ENCODE peak calls at places on chromosomes 6 and 20, in four cellular contexts. B, Z, N and G are unnamed samples.

GRCh38 chr20:10093087-10093591 is 58.4 kb downstream of the ANKEF1 start:
- DNase-seq in B (no peak), Z (peak), N (peak), G (no peak)

GRCh38 chr6:148520109-148520841 is 177.6 kb downstream of the SASH1 start:
- DNase-seq in B (no peak), Z (no peak), N (no peak), G (no peak)

GRCh38 chr6:52538252-52538905 is 38.5 kb downstream of the TRAM2 start:
- DNase-seq in B (no peak), Z (peak), N (no peak), G (no peak)

GRCh38 chr6:21953831-21954801 is 342.7 kb downstream of the PRL start:
- DNase-seq in B (peak), Z (no peak), N (peak), G (no peak)

GRCh38 chr20:35040646-35041045 is 52.0 kb downstream of the TRPC4AP start:
- DNase-seq in B (no peak), Z (no peak), N (no peak), G (no peak)

GRCh38 chr6:100538086-100538485 is 73.4 kb upstream of the SIM1 start:
- DNase-seq in B (no peak), Z (no peak), N (peak), G (no peak)

GRCh38 chr6:34305982-34306702 is 57.3 kb upstream of the SMIM29 start:
- DNase-seq in B (no peak), Z (no peak), N (peak), G (no peak)

GRCh38 chr6:42193491-42193894 is 1.3 kb downstream of the GUCA1B start:
- DNase-seq in B (no peak), Z (peak), N (no peak), G (no peak)

GRCh38 chr6:159875194-159875593 is 15.6 kb upstream of the MAS1 start:
- DNase-seq in B (no peak), Z (no peak), N (no peak), G (no peak)

GRCh38 chr6:68876792-68877493 is 241.9 kb downstream of the ADGRB3 start:
- DNase-seq in B (no peak), Z (no peak), N (peak), G (no peak)

GRCh38 chr6:87806635-87807034 is 104.6 kb upstream of the AKIRIN2 start:
- DNase-seq in B (no peak), Z (no peak), N (peak), G (no peak)

GRCh38 chr20:10647471-10647870 is 26.3 kb downstream of the JAG1 start:
- DNase-seq in B (no peak), Z (no peak), N (no peak), G (no peak)

GRCh38 chr6:66965227-66965626 is 1258.2 kb upstream of the EYS start:
- DNase-seq in B (no peak), Z (no peak), N (no peak), G (no peak)

GRCh38 chr6:67666177-67666964 is 968.7 kb upstream of the ADGRB3 start:
- DNase-seq in B (no peak), Z (no peak), N (no peak), G (no peak)

GRCh38 chr20:63114006-63114692 is 101.8 kb downstream of the YTHDF1 start:
- DNase-seq in B (no peak), Z (no peak), N (no peak), G (peak)

GRCh38 chr6:40098774-40099173 is 164.5 kb upstream of the MOCS1 start:
- DNase-seq in B (no peak), Z (no peak), N (no peak), G (no peak)

GRCh38 chr6:165766457-165766856 is 103.4 kb upstream of the PDE10A start:
- DNase-seq in B (no peak), Z (no peak), N (peak), G (no peak)

GRCh38 chr6:32047084-32047478 is 8.9 kb downstream of the CYP21A2 start:
- DNase-seq in B (no peak), Z (peak), N (peak), G (peak)

GRCh38 chr6:158328952-158329351 is 16.7 kb downstream of the TULP4 start:
- DNase-seq in B (no peak), Z (no peak), N (no peak), G (no peak)

GRCh38 chr6:9086331-9086730 is 651.0 kb upstream of the SLC35B3 start:
- DNase-seq in B (no peak), Z (no peak), N (no peak), G (no peak)

GRCh38 chr6:87279051-87279595 is 43.3 kb upstream of the SMIM8 start:
- DNase-seq in B (no peak), Z (no peak), N (no peak), G (no peak)

DNA sequence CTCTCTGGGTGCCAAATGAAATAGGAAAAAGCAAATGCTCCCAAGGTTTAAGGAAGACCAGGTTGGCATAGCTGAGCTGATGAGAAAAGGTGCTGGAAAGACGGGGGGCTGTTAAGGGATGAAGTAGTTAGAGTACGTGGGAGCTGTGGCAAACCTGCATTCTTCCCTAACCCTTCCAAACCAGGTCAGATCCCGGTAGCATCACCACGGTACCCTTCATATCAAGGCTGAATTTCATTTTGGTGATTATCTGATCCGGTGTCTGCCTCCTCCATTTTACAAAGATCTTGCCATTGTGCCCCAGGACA is 68.0 kb upstream of the PIM1 start:
- DNase-seq in B (no peak), Z (no peak), N (no peak), G (no peak)
- H3K4me3 ChIP-seq in B (no peak), Z (peak), N (peak), G (peak)

GRCh38 chr20:19926581-19926980 is 90.6 kb upstream of the NAA20 start:
- DNase-seq in B (no peak), Z (no peak), N (peak), G (no peak)

GRCh38 chr20:19928379-19929360 is 88.5 kb upstream of the NAA20 start:
- DNase-seq in B (peak), Z (no peak), N (no peak), G (peak)

GRCh38 chr20:19930461-19930860 is 86.7 kb upstream of the NAA20 start:
- DNase-seq in B (no peak), Z (no peak), N (no peak), G (no peak)

GRCh38 chr20:19932170-19932667 is 84.9 kb upstream of the NAA20 start:
- DNase-seq in B (no peak), Z (no peak), N (peak), G (no peak)

GRCh38 chr20:19929749-19930148 is 87.4 kb upstream of the NAA20 start:
- DNase-seq in B (no peak), Z (no peak), N (peak), G (no peak)
- H3K4me3 ChIP-seq in B (no peak), Z (no peak), N (no peak), G (no peak)

GRCh38 chr20:3408251-3408637 is 775 bp upstream of the DNAAF9 start:
- DNase-seq in B (no peak), Z (no peak), N (no peak), G (no peak)
- H3K4me3 ChIP-seq in B (peak), Z (peak), N (peak), G (peak)

GRCh38 chr6:82739266-82739665 is 326.4 kb downstream of the UBE3D start:
- DNase-seq in B (no peak), Z (no peak), N (no peak), G (no peak)

GRCh38 chr6:82737965-82738364 is 327.7 kb downstream of the UBE3D start:
- DNase-seq in B (no peak), Z (no peak), N (no peak), G (no peak)

GRCh38 chr6:82740066-82740465 is 325.6 kb downstream of the UBE3D start:
- DNase-seq in B (no peak), Z (no peak), N (no peak), G (no peak)

GRCh38 chr6:82738773-82739172 is 326.9 kb downstream of the UBE3D start:
- DNase-seq in B (no peak), Z (no peak), N (no peak), G (no peak)

DNA sequence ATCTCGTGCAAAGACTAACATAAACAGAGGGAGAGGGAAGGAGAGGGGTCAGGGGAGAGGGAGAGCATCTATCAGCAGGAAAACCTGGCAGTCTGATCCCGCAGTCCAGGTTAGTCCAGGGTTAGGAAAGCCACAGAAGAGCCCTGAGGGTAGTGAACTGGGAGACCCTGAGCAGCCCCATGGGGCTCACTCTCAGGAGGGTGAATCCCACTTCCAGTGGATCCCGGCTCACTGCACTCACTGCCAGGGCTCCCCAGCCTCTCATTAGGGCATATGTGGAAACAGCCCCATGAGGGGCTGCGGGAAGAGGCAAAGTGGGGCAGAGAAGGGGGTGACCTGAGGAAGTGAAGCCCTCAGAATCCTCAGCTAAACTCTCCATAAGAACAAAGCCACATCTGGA is 329.9 kb downstream of the UBE3D start:
- DNase-seq in B (no peak), Z (no peak), N (no peak), G (no peak)
- H3K4me3 ChIP-seq in B (no peak), Z (no peak), N (no peak), G (no peak)

DNA sequence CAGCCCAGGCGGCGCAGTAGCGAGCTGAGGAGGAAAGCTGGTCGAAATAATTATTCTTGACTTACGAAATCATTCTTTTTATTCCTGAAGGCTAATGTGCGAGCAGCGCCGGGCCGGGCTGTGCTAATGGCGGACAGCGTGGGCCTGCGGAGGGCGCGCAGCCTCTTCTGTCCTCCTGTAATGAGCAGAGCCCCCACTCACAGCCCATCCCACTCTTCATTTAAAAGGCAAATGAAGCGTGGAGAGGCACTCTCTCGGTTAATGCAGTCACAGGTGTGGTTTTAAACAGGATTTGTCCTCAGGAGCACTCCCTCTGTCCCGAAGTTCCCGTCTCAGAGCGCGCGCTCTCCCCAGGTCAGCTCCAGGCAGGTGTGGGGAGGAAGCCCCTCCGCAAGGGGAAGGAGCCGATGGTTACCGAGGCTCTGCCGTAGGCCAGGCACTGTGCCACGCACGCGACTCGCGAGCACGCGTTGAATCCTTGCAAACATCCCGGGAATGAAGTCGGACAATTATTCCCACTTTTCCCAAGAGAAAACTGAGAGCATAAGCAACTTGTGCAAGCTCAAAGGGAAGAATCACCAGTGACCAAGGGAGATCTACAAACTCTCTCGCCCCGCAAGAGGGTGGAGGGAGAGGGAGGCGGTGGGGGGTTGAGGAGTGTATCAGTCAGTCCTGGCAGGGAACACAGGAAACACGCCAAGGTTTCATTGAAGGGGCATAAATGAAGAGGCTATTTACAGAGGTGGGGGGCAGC is 35.5 kb upstream of the ZFAND3 start:
- DNase-seq in B (peak), Z (no peak), N (peak), G (peak)
- H3K4me3 ChIP-seq in B (peak), Z (no peak), N (no peak), G (peak)